ENCODE peak calls at places on chromosomes 13 and 19, in eight cellular contexts. E is IMR-90; T is aorta; A is colonic mucosa; O is tibial nerve; C is CD8-positive, alpha-beta T cell; K is PC-9; W is small intestine. I is an unnamed sample. For H3K4me1, the result is how much of the 10 kb centered on the place peaks cover.

GRCh38 chr19:5961969-5962945 is 15.7 kb downstream of the RANBP3 start:
- DNase-seq in A (peak), E (peak), W (peak), C (peak), O (no peak), T (no peak), K (no peak), I (no peak)

GRCh38 chr19:51891193-51891747 is 3.5 kb upstream of the ZNF577 start:
- DNase-seq in O (no peak), W (no peak), C (no peak), T (no peak), E (no peak), K (no peak), A (no peak), I (no peak)

GRCh38 chr13:85597790-85598500 is 201.3 kb downstream of the SLITRK6 start:
- DNase-seq in C (no peak), A (no peak), O (no peak), T (no peak), K (no peak), E (peak), W (no peak), I (no peak)

GRCh38 chr13:23668557-23668956 is 98.3 kb downstream of the TNFRSF19 start:
- DNase-seq in K (no peak), E (no peak), C (no peak), W (no peak), A (no peak), O (no peak), T (no peak), I (no peak)

GRCh38 chr13:48653074-48654054 is at the start of gene CYSLTR2:
- DNase-seq in W (peak), E (peak), A (no peak), O (no peak), K (no peak), T (no peak), C (no peak), I (no peak)

GRCh38 chr13:69856331-69856730 is 251.3 kb upstream of the ATXN8OS start:
- DNase-seq in A (no peak), T (no peak), W (no peak), E (no peak), K (peak), C (no peak), O (no peak), I (peak)

GRCh38 chr13:50366488-50367174 is 351.4 kb downstream of the KCNRG start:
- DNase-seq in K (no peak), T (no peak), C (no peak), E (no peak), A (no peak), W (peak), O (no peak), I (no peak)

GRCh38 chr19:14782978-14783545 is 4.7 kb upstream of the ADGRE2 start:
- DNase-seq in K (no peak), A (no peak), E (no peak), O (no peak), C (no peak), W (no peak), T (peak), I (no peak)

GRCh38 chr19:2702170-2703076 is at the start of gene GNG7:
- DNase-seq in A (peak), K (peak), T (peak), O (peak), C (peak), E (peak), W (peak), I (peak)

GRCh38 chr13:23928985-23929384 is 31.7 kb upstream of the C1QTNF9B start:
- DNase-seq in W (no peak), C (no peak), O (no peak), E (peak), T (no peak), A (no peak), K (no peak), I (no peak)

GRCh38 chr19:28393574-28394336 is 819.2 kb downstream of the UQCRFS1 start:
- DNase-seq in O (no peak), W (no peak), C (no peak), K (no peak), E (no peak), T (no peak), A (no peak), I (no peak)

GRCh38 chr13:98741741-98742435 is 10.6 kb downstream of the SLC15A1 start:
- DNase-seq in W (peak), C (no peak), O (no peak), K (no peak), A (no peak), T (no peak), E (no peak), I (no peak)

GRCh38 chr19:7658219-7658686 is 10.6 kb upstream of the RETN start:
- DNase-seq in T (no peak), K (no peak), C (no peak), W (no peak), E (no peak), A (no peak), O (no peak), I (no peak)

GRCh38 chr13:35818577-35819165 is 312.5 kb downstream of the DCLK1 start:
- DNase-seq in T (no peak), O (no peak), A (no peak), K (no peak), W (peak), C (no peak), E (peak), I (no peak)

DNA sequence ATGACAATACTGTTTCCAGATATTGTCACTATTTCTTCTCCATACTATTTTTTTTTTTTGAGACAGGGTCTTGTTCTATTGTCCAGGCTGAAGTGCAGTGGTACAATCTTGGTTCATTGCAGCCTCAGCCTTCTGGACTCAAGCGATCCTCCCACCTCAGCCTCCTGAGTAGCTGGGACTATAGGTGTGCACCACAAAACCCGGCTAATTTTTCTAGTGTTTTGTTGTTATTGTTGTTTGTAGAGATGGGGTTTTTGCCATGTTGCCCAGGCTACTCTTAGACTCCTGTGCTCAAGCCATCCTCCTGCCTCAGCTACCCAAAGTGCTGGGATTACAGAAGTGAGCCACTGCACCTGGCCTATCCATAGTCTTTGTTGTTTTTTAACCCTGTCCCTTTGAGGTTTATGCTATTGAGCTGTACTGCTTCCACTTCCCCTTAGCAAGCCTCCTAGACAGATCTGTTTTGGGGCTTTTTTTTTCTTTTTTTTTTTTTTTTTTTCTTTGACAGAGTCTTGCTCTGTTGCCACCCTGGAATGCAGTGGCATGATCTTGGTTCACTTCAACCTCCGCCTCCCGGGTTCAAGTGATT is 27.6 kb upstream of the MAP3K10 start:
- DNase-seq in A (no peak), E (no peak), W (no peak), K (no peak), T (no peak), C (no peak), O (no peak), I (no peak)
- H3K27ac ChIP-seq in A (no peak), E (no peak), W (no peak), K (no peak), T (no peak), C (no peak), O (no peak), I (no peak)

DNA sequence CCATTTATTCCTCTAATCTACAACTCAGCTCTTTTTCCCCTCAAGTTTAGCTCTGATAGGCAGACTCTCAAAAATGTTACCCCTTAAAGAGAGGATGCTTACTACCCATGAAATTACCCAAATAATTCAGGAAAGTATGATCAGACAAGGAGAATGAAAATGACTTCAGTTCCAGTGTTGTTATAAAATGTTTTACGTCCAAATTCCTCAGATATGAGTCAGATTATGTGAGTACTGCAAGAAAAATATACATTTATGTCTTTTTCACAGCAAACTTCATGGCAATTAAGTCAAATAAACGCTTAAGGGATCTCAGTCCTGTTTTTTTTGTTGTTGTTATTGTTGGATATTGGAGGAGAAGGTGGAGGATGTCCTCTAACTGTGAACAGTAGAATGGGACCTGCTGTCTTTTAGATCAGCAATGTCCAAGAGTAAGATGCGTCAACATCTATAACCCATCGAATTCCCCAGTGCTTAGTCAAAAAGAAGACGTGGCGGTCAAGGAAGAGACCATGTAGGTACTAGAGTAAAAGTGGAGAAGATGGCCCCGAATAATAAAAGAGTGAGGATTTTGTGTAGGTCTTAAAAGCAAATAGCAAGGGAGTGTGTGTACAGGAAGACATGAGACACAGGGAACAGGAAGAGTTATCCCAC is 215.4 kb upstream of the IRS2 start:
- DNase-seq in C (no peak), W (no peak), O (no peak), A (no peak), K (no peak), T (no peak), E (peak), I (no peak)
- H3K4me1 ChIP-seq in C (under half), W (under half), O (under half), A (under half), K (half or more), T (under half), E (under half), I (under half)

GRCh38 chr19:17832443-17833208 is 11.3 kb upstream of the INSL3 start:
- DNase-seq in K (no peak), C (no peak), A (no peak), T (no peak), W (no peak), O (no peak), E (no peak), I (no peak)
- H3K4me3 ChIP-seq in K (no peak), C (no peak), A (no peak), T (no peak), W (no peak), O (no peak), E (no peak), I (no peak)

GRCh38 chr13:40233731-40234195 is 432.7 kb downstream of the FOXO1 start:
- DNase-seq in T (no peak), O (no peak), W (no peak), K (no peak), C (no peak), E (no peak), A (no peak), I (no peak)
- H3K27ac ChIP-seq in T (no peak), O (peak), W (no peak), K (no peak), C (no peak), E (no peak), A (no peak), I (no peak)

I was measured in iPS DF 6.9.